ENCODE peak calls at places on chromosome 15, in nine cellular contexts. Z, T, B, U, L, D, E, S and O are unnamed samples.

GRCh38 chr15:78255421-78256043 is 8.8 kb upstream of the DNAJA4 start:
- DNase-seq in D (no peak), U (no peak), Z (no peak), E (no peak), S (no peak), B (no peak), L (no peak), T (no peak), O (no peak)

GRCh38 chr15:60633426-60633968 is 154.6 kb upstream of the ICE2 start:
- DNase-seq in L (no peak), Z (no peak), D (no peak), B (no peak), S (no peak), U (no peak), T (no peak), E (no peak), O (no peak)

GRCh38 chr15:31799711-31800321 is 230.5 kb upstream of the CHRNA7 start:
- DNase-seq in B (peak), S (no peak), Z (no peak), T (no peak), E (no peak), U (no peak), L (no peak), D (no peak), O (no peak)

GRCh38 chr15:38427380-38427779 is 26.5 kb upstream of the FAM98B start:
- DNase-seq in T (no peak), B (no peak), S (no peak), E (no peak), L (no peak), Z (no peak), D (no peak), U (no peak), O (no peak)

GRCh38 chr15:91947370-91947769 is 93.9 kb downstream of the SLCO3A1 start:
- DNase-seq in Z (no peak), U (no peak), T (no peak), B (no peak), D (no peak), L (no peak), E (no peak), S (no peak), O (no peak)

GRCh38 chr15:79035111-79035601 is 55.4 kb downstream of the RASGRF1 start:
- DNase-seq in Z (no peak), B (peak), U (no peak), T (no peak), E (no peak), D (no peak), L (peak), S (no peak), O (no peak)

GRCh38 chr15:61228025-61228901 is 839 bp downstream of the RORA start:
- DNase-seq in E (no peak), U (no peak), B (peak), L (peak), D (peak), Z (peak), S (no peak), T (no peak), O (no peak)

GRCh38 chr15:63380151-63380827 is 1.4 kb downstream of the CA12 start:
- DNase-seq in E (no peak), Z (no peak), T (no peak), B (no peak), L (no peak), U (no peak), S (no peak), D (no peak), O (no peak)

GRCh38 chr15:43285609-43286037 is 18.9 kb upstream of the TGM5 start:
- DNase-seq in L (peak), D (peak), S (peak), T (peak), E (no peak), B (peak), U (no peak), Z (peak), O (peak)

GRCh38 chr15:77497942-77498361 is 77.3 kb downstream of the HMG20A start:
- DNase-seq in D (no peak), E (no peak), T (no peak), U (no peak), L (no peak), Z (no peak), S (no peak), B (no peak), O (no peak)

GRCh38 chr15:42796955-42797779 is 60.2 kb upstream of the CDAN1 start:
- DNase-seq in T (no peak), L (no peak), U (no peak), D (no peak), E (no peak), Z (no peak), S (no peak), B (no peak), O (no peak)

GRCh38 chr15:72166716-72167417 is 30.7 kb downstream of the GRAMD2A start:
- DNase-seq in U (no peak), T (no peak), D (no peak), S (no peak), Z (no peak), B (no peak), L (no peak), E (no peak), O (no peak)

GRCh38 chr15:32131803-32132202 is 101.5 kb downstream of the CHRNA7 start:
- DNase-seq in E (no peak), U (no peak), S (no peak), Z (no peak), B (no peak), T (no peak), D (no peak), L (no peak), O (no peak)

GRCh38 chr15:26325495-26325894 is 447.4 kb downstream of the GABRB3 start:
- DNase-seq in T (no peak), S (no peak), E (no peak), B (no peak), D (no peak), L (no peak), Z (no peak), U (no peak), O (no peak)

GRCh38 chr15:87477759-87478687 is 778.5 kb downstream of the NTRK3 start:
- DNase-seq in S (no peak), Z (peak), T (no peak), E (no peak), U (no peak), L (peak), B (peak), D (no peak), O (no peak)

GRCh38 chr15:62393196-62393595 is 228.1 kb upstream of the C2CD4B start:
- DNase-seq in Z (no peak), S (no peak), B (no peak), D (no peak), L (no peak), U (no peak), E (no peak), T (no peak), O (no peak)

GRCh38 chr15:80202016-80202315 is 49.2 kb downstream of the FAH start:
- DNase-seq in L (peak), Z (no peak), E (no peak), S (no peak), T (no peak), B (no peak), U (no peak), D (no peak), O (no peak)

GRCh38 chr15:37058316-37058985 is 41.9 kb downstream of the MEIS2 start:
- DNase-seq in U (no peak), E (no peak), L (peak), T (no peak), S (no peak), B (no peak), Z (no peak), D (no peak), O (no peak)

GRCh38 chr15:89115547-89115946 is 27.3 kb downstream of the ABHD2 start:
- DNase-seq in L (peak), S (no peak), D (no peak), T (no peak), U (no peak), E (peak), B (no peak), Z (no peak), O (no peak)

GRCh38 chr15:82298520-82298919 is 35.9 kb downstream of the SAXO2 start:
- DNase-seq in D (no peak), B (no peak), T (peak), E (no peak), Z (no peak), S (peak), U (no peak), L (no peak), O (peak)

GRCh38 chr15:31004220-31004733 is 12.8 kb upstream of the MTMR10 start:
- DNase-seq in B (no peak), U (no peak), T (no peak), Z (no peak), E (no peak), S (no peak), D (peak), L (peak), O (peak)

GRCh38 chr15:76983588-76984379 is 11.1 kb upstream of the PSTPIP1 start:
- DNase-seq in T (no peak), B (no peak), U (no peak), Z (no peak), S (no peak), E (no peak), L (peak), D (no peak), O (no peak)

GRCh38 chr15:40870716-40871115 is 3.3 kb downstream of the RHOV start:
- DNase-seq in Z (no peak), T (no peak), L (no peak), U (no peak), B (no peak), S (no peak), E (no peak), D (no peak), O (no peak)

GRCh38 chr15:50003786-50004334 is 115.2 kb downstream of the ATP8B4 start:
- DNase-seq in E (peak), Z (peak), L (peak), D (peak), U (peak), T (peak), B (peak), S (peak), O (peak)

GRCh38 chr15:74251187-74251811 is 15.2 kb downstream of the CCDC33 start:
- DNase-seq in L (no peak), E (no peak), Z (no peak), D (no peak), S (no peak), B (no peak), T (no peak), U (peak), O (no peak)

GRCh38 chr15:52100807-52101206 is 11.8 kb downstream of the BCL2L10 start:
- DNase-seq in L (no peak), D (no peak), T (no peak), B (peak), Z (no peak), S (no peak), U (no peak), E (no peak), O (no peak)

GRCh38 chr15:33975023-33975565 is 6.8 kb downstream of the CHRM5 start:
- DNase-seq in E (no peak), T (no peak), B (no peak), L (no peak), S (no peak), Z (no peak), U (no peak), D (no peak), O (no peak)